ENCODE peak calls at places on chromosomes 16 and 17, in eight cellular contexts. X is aorta; Y is naive thymus-derived CD4-positive, alpha-beta T cell; N is ascending aorta; G is PC-3; A is A549; U is mammary epithelial cell; P is neural progenitor cell. F is an unnamed sample.

GRCh38 chr16:83110221-83110768 is 483.5 kb downstream of the CDH13 start:
- DNase-seq in G (no peak), P (no peak), U (no peak), X (no peak), A (no peak), N (no peak), Y (no peak), F (no peak)

GRCh38 chr17:7856081-7856791 is 1.1 kb downstream of the NAA38 start:
- DNase-seq in P (peak; percentile 57), N (no peak), Y (peak; percentile 11), A (no peak), U (no peak), G (peak; percentile 59), X (peak; percentile 81), F (no peak)

GRCh38 chr16:8644513-8645140 is 23.1 kb downstream of the METTL22 start:
- DNase-seq in P (no peak), U (no peak), Y (peak; percentile 20), G (no peak), X (no peak), N (no peak), A (no peak), F (no peak)

GRCh38 chr17:37239690-37240344 is 136.0 kb upstream of the C17orf78 start:
- DNase-seq in N (no peak), X (no peak), P (peak; percentile 12), Y (no peak), G (peak; percentile 38), A (peak; percentile 38), U (no peak), F (no peak)

GRCh38 chr16:57720142-57720575 is 15.4 kb upstream of the KATNB1 start:
- DNase-seq in U (peak; percentile 39), A (peak; percentile 72), G (peak; percentile 54), X (peak; percentile 75), Y (no peak), N (no peak), P (peak; percentile 63), F (peak; percentile 69)

GRCh38 chr16:12236491-12237030 is 260.0 kb downstream of the SNX29 start:
- DNase-seq in U (no peak), Y (no peak), P (no peak), G (no peak), N (no peak), A (no peak), X (no peak), F (peak; percentile 62)

GRCh38 chr16:48536600-48537200 is 73.3 kb downstream of the N4BP1 start:
- DNase-seq in G (no peak), X (no peak), U (no peak), Y (no peak), N (no peak), P (no peak), A (no peak), F (no peak)

GRCh38 chr17:51119415-51120356 is 982 bp downstream of the SPAG9 start:
- DNase-seq in U (peak; percentile 41), Y (peak; percentile 24), X (peak; percentile 85), G (peak; percentile 58), P (peak; percentile 60), A (peak; percentile 50), N (peak; percentile 73), F (peak; percentile 41)

GRCh38 chr16:70576431-70577255 is 53.0 kb downstream of the SF3B3 start:
- DNase-seq in N (peak; percentile 46), U (peak; percentile 86), Y (no peak), X (no peak), G (peak; percentile 22), A (no peak), P (no peak), F (no peak)

GRCh38 chr16:57562066-57562465 is 19.6 kb downstream of the ADGRG5 start:
- DNase-seq in G (no peak), A (no peak), X (peak; percentile 51), N (no peak), P (no peak), U (no peak), Y (no peak), F (no peak)

GRCh38 chr16:77213542-77214108 is 14.4 kb downstream of the SYCE1L start:
- DNase-seq in U (peak; percentile 96), N (no peak), P (no peak), A (peak; percentile 90), G (peak; percentile 96), X (no peak), Y (no peak), F (no peak)

GRCh38 chr17:2089021-2089422 is 34.1 kb downstream of the HIC1 start:
- DNase-seq in Y (no peak), G (no peak), P (no peak), A (no peak), U (no peak), N (no peak), X (no peak), F (no peak)

GRCh38 chr16:70399326-70399725 is 39.6 kb downstream of the ST3GAL2 start:
- DNase-seq in X (no peak), P (no peak), Y (no peak), U (no peak), N (no peak), A (no peak), G (no peak), F (no peak)

GRCh38 chr17:77145209-77145608 is 4.4 kb downstream of the SEC14L1 start:
- DNase-seq in X (no peak), Y (no peak), N (peak; percentile 11), P (no peak), G (no peak), U (no peak), A (no peak), F (no peak)

DNA sequence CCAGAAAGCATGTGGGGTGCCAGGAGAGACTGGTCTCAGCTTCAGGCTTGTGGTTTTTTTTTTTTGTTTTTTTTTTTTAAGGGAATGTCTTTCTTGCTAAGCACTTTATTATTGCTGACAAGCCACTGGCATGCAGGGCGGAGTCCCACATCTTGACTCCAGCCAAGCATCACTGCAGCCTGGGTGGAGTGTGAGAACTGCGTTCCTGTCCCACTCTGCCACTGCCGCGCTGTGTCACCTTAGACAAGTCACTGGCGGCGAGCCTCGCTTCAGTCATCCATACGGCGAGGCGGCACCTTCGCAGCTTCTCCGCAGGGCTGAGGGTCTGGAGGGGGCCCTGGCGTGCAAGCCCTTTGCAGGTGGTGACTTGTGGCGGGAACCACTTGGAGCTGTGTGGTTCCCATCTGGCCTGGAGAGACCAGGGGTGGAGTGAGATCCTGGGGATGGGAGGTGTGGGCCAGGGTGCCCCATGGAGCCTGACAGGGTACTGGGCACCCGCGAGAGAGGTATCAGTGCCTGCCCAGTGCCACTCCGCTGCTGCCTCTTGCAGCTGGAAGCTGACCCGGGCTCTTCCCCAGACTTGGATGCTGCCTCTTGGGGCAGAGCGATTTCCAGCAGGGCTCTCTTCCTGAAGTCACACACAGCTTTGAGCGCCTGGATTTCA is 99.1 kb upstream of the CIBAR2 start:
- DNase-seq in N (no peak), Y (no peak), P (no peak), G (no peak), U (peak; percentile 38), A (no peak), X (peak; percentile 77), F (peak; percentile 74)
- H3K4me3 ChIP-seq in N (no peak overlapping the region), Y (no peak overlapping the region), P (no peak overlapping the region), G (no peak overlapping the region), U (no peak overlapping the region), A (no peak overlapping the region), X (no peak overlapping the region), F (no peak overlapping the region)

GRCh38 chr17:73011016-73011486 is 81.4 kb downstream of the SLC39A11 start:
- DNase-seq in P (no peak), U (no peak), A (no peak), Y (no peak), N (no peak), G (no peak), X (no peak), F (no peak)
- H3K4me1 ChIP-seq in P (peaks cover 5% of the 10 kb centered on the region), U (no peaks in the 10 kb centered on the region), A (peaks cover 18% of the 10 kb centered on the region), Y (no peaks in the 10 kb centered on the region), N (peaks cover 4% of the 10 kb centered on the region), G (peaks cover 3% of the 10 kb centered on the region), X (no peaks in the 10 kb centered on the region), F (no peaks in the 10 kb centered on the region)

GRCh38 chr17:44134752-44135568 is 6.8 kb upstream of the HROB start:
- DNase-seq in Y (no peak), X (no peak), A (no peak), N (no peak), G (no peak), U (no peak), P (no peak), F (no peak)

GRCh38 chr17:44132275-44132821 is 8.9 kb upstream of the HDAC5 start:
- DNase-seq in P (no peak), A (no peak), N (no peak), G (peak; percentile 43), U (no peak), X (no peak), Y (no peak), F (no peak)

GRCh38 chr17:44133918-44134476 is 7.7 kb upstream of the HROB start:
- DNase-seq in A (no peak), G (no peak), Y (no peak), X (no peak), P (no peak), U (no peak), N (no peak), F (no peak)

DNA sequence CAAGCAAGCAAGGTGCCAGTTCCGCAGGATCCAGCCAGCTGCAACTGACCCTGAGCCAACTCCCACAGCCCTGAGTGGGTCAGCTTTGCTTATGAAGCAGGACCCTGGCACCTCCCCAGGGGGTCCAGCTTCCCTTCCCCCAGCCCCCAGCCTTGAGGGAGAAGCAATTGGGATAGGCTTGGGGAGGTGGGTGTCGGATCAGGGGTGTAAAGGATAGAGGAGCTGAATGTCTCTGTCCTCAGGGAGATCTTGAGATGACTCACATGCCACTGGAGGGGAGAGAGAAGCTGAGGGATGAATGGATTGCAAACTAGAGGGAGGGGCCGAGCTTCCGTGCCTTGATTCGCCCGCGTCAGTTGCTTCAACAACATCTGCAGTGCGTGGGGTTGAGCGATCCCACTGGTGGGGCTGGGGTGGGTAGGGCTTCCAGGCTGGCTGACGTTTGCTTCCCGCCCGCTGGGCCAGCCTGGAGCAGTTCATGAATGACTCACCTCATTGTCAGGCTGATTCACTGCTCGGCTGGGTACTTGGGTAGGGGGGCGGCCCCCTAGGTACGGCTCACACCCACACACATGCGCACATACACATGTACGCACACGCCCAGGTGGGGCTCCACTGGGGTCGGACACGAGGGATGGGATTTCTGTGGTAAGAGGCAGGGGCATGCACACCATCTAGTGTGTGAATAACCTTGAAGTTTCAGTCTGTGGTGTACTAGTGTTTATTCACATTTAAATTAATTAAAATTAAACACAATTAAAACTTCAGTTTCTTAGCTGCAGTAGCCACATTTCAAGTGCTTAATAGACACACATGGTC is 3.6 kb upstream of the HROB start:
- DNase-seq in X (peak; percentile 96), P (peak; percentile 46), N (peak; percentile 98), G (peak; percentile 99), A (peak; percentile 99), U (peak; percentile 99), Y (no peak), F (peak; percentile 90)
- H3K27ac ChIP-seq in X (peak overlapping the region; percentile 6), P (no peak overlapping the region), N (peak overlapping the region; percentile 78), G (peak overlapping the region; percentile 94), A (peak overlapping the region; percentile 68), U (peak overlapping the region; percentile 90), Y (no peak overlapping the region), F (peak overlapping the region; percentile 45)

DNA sequence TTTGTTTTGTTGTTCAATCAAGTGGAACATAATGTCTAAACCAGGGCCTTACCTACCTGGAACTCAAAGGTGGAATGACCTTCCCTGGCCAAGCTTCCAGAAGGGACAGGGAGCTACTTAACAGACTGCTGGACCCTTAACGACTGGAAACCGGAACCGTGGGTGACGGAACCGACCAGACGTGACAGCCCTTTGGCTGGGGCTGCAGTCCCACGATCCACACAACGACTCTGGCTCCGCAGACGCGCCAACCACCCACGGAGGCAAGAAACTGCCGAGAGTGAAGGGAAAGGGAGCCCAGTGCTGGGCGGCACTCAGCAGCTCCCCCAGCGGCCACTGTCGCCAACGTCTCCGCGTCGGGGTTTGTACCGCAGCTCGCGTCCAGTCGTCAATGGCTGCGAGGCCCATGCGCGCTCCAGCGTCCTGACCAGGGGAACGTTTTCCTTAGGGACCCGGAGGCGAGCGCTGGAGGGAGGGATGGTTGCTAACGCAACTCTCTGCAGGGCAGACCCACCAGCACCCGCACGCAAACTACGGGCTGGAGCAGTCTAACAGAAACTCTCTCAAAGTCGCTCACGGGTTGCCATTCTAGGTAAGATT is 5.5 kb upstream of the KIF22 start:
- DNase-seq in N (peak; percentile 77), X (peak; percentile 94), U (peak; percentile 42), P (peak; percentile 90), A (no peak), G (no peak), Y (peak; percentile 64), F (peak; percentile 94)
- H3K4me3 ChIP-seq in N (peak overlapping the region; percentile 47), X (no peak overlapping the region), U (no peak overlapping the region), P (peak overlapping the region; percentile 26), A (no peak overlapping the region), G (no peak overlapping the region), Y (peak overlapping the region; percentile 36), F (no peak overlapping the region)